ENCODE peak calls at places on chromosomes 3 and 15, in nine cellular contexts. N is CD4-positive, alpha-beta memory T cell; M is mesendoderm; L is CD4-positive, CD25-positive, alpha-beta regulatory T cell; Z is effector memory CD4-positive, alpha-beta T cell; B is AG04450; H is adrenal gland; J is breast epithelium; X is CD8-positive, alpha-beta memory T cell. V is an unnamed sample.

GRCh38 chr3:115169808-115170207 is 22.7 kb upstream of the ZBTB20 start:
- DNase-seq in L (peak; percentile 33), N (peak; percentile 16), B (no peak), X (no peak), M (no peak), J (no peak), Z (no peak), H (no peak), V (no peak)

GRCh38 chr15:66072616-66073361 is 180.8 kb downstream of the MEGF11 start:
- DNase-seq in H (peak; percentile 84), X (no peak), M (peak; percentile 29), L (no peak), Z (no peak), N (no peak), J (no peak), B (no peak), V (no peak)

GRCh38 chr15:88255496-88256171 is 905 bp downstream of the NTRK3 start:
- DNase-seq in H (no peak), M (peak; percentile 56), J (peak; percentile 48), L (no peak), B (no peak), Z (no peak), N (no peak), X (no peak), V (no peak)

GRCh38 chr3:178736300-178736699 is 200.1 kb downstream of the KCNMB2 start:
- DNase-seq in M (no peak), J (no peak), L (no peak), H (no peak), B (no peak), Z (no peak), N (no peak), X (no peak), V (no peak)

GRCh38 chr3:45978348-45978747 is 17.3 kb downstream of the FYCO1 start:
- DNase-seq in N (peak; percentile 48), J (peak; percentile 78), B (no peak), X (peak; percentile 30), H (no peak), L (no peak), Z (peak; percentile 32), M (no peak), V (peak; percentile 98)

GRCh38 chr3:156483426-156483825 is 71.5 kb downstream of the SSR3 start:
- DNase-seq in X (no peak), Z (no peak), B (peak; percentile 33), H (no peak), L (peak; percentile 59), N (peak; percentile 52), M (no peak), J (no peak), V (peak; percentile 14)

GRCh38 chr3:141050913-141051632 is at the start of gene SPSB4:
- DNase-seq in J (no peak), M (peak; percentile 97), X (no peak), L (no peak), N (no peak), H (no peak), Z (no peak), B (no peak), V (peak; percentile 41)

GRCh38 chr3:72810659-72811434 is 37.4 kb downstream of the SHQ1 start:
- DNase-seq in Z (no peak), L (no peak), H (no peak), X (no peak), M (no peak), B (no peak), J (no peak), N (no peak), V (no peak)

GRCh38 chr15:56052389-56053045 is 59.1 kb upstream of the NEDD4 start:
- DNase-seq in M (peak; percentile 66), H (no peak), B (no peak), J (no peak), L (peak; percentile 58), N (peak; percentile 44), Z (no peak), X (no peak), V (peak; percentile 53)

GRCh38 chr15:59410448-59410896 is 27.5 kb upstream of the FAM81A start:
- DNase-seq in M (no peak), N (no peak), H (no peak), Z (no peak), L (no peak), B (no peak), J (no peak), X (no peak), V (peak; percentile 61)
- H3K4me3 ChIP-seq in M (no peak overlapping the region), N (no peak overlapping the region), H (no peak overlapping the region), Z (no peak overlapping the region), L (no peak overlapping the region), B (no peak overlapping the region), J (no peak overlapping the region), X (no peak overlapping the region), V (no peak overlapping the region)

GRCh38 chr15:48893311-48893710 is 15.4 kb downstream of the EID1 start:
- DNase-seq in H (no peak), M (no peak), B (no peak), Z (no peak), J (no peak), L (no peak), X (no peak), N (no peak), V (no peak)

GRCh38 chr15:48897144-48897814 is 19.3 kb downstream of the EID1 start:
- DNase-seq in N (no peak), Z (no peak), H (no peak), J (no peak), B (peak; percentile 48), M (peak; percentile 57), X (no peak), L (no peak), V (no peak)

GRCh38 chr15:48898083-48898482 is 20.1 kb downstream of the EID1 start:
- DNase-seq in H (no peak), B (no peak), L (no peak), X (no peak), N (no peak), M (no peak), J (no peak), Z (no peak), V (no peak)

GRCh38 chr15:48899793-48900192 is 21.9 kb downstream of the EID1 start:
- DNase-seq in L (no peak), M (no peak), H (no peak), J (no peak), N (no peak), Z (no peak), B (no peak), X (no peak), V (no peak)

GRCh38 chr15:48896775-48897143 is 18.8 kb downstream of the EID1 start:
- DNase-seq in J (no peak), N (no peak), M (no peak), Z (no peak), B (no peak), X (no peak), L (no peak), H (no peak), V (no peak)
- H3K4me3 ChIP-seq in J (peak overlapping the region; percentile 44), N (no peak overlapping the region), M (no peak overlapping the region), Z (no peak overlapping the region), B (peak overlapping the region; percentile 31), X (no peak overlapping the region), L (no peak overlapping the region), H (peak overlapping the region; percentile 27), V (no peak overlapping the region)

DNA sequence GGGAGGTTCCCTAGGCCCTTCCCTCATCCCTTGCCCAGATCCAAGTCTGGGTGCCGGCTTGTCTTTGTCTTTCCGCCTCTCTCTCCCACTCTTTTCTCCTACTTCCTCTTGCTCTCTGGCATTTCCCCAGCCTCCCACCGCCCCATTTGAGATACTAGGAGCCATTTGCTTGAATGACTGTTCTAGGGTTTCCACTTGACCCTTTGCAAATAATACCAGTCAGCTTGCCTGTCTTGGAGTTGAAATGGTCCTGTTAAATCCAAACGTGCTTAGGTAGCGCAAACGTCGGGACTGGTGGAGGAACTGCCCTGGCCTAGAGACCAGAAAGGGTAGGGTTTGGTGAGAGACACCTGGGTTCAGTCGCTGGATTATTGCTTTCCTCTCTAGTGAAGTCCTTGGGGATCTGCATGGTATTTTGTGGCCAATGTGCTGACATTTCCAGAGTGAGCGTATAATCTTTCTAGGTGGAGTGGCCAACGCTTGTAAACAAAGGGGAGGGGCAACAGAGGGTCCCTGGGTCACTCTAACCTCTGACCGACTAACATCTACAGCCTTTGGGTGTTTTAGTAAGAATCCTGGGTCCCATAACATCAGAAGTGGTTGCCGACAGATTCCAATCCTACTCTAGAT is 10.7 kb downstream of the ZIC1 start:
- DNase-seq in X (no peak), Z (no peak), H (no peak), B (no peak), J (no peak), L (no peak), M (no peak), N (no peak), V (no peak)
- H3K4me3 ChIP-seq in X (no peak overlapping the region), Z (no peak overlapping the region), H (peak overlapping the region; percentile 38), B (no peak overlapping the region), J (no peak overlapping the region), L (no peak overlapping the region), M (no peak overlapping the region), N (no peak overlapping the region), V (no peak overlapping the region)

GRCh38 chr15:85403745-85404144 is 23.3 kb downstream of the AKAP13 start:
- DNase-seq in J (no peak), L (no peak), N (no peak), H (peak; percentile 30), Z (no peak), B (no peak), M (peak; percentile 85), X (no peak), V (no peak)

GRCh38 chr15:85399627-85400026 is 19.2 kb downstream of the AKAP13 start:
- DNase-seq in H (no peak), L (no peak), B (no peak), M (no peak), X (no peak), Z (no peak), J (no peak), N (no peak), V (no peak)

GRCh38 chr15:85398822-85399221 is 18.4 kb downstream of the AKAP13 start:
- DNase-seq in J (no peak), H (no peak), L (no peak), N (no peak), M (no peak), Z (no peak), B (no peak), X (no peak), V (no peak)

GRCh38 chr15:85402195-85402921 is 22.0 kb downstream of the AKAP13 start:
- DNase-seq in L (no peak), J (no peak), Z (no peak), N (no peak), H (no peak), X (no peak), M (no peak), B (peak; percentile 36), V (no peak)

DNA sequence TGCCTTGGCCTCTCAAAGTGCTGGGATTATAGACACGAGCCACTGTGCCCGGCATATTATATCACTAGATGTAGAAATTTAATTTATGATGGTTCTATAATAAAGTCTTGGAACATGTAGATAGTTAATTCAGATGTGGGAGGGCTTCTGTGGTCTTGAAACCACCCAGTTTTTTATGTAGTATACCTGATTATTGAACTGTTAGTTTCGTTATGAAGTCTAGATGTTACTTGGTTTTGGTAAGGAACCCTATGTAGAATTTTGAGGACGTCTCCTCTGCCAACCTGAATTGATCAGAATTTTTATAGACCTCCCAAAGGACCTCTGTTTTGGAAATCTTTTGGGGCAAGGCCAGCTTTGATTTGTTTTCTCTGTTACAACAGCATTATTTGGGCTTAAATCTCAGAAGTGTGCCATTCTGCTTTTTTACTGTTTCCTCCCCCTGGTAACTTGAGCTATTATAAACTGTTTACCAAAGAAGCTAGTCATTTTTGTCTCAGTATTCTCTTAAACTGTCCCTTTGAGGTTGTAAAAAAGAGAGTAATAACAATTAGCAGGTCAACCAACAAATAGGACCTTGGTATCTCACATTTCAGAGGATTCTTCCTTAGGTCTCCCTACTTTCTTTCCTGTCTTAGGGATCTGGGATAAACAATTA is 20.8 kb downstream of the AKAP13 start:
- DNase-seq in J (no peak), H (no peak), X (no peak), M (no peak), N (no peak), Z (no peak), B (no peak), L (no peak), V (no peak)
- H3K4me3 ChIP-seq in J (no peak overlapping the region), H (no peak overlapping the region), X (no peak overlapping the region), M (no peak overlapping the region), N (no peak overlapping the region), Z (no peak overlapping the region), B (no peak overlapping the region), L (peak overlapping the region; percentile 35), V (no peak overlapping the region)